ENCODE peak calls at places on chromosomes 3 and 15, in four cellular contexts. J is fibroblast of lung, C is endothelial cell of umbilical vein, D is GM23338. K is an unnamed sample.

GRCh38 chr15:37038036-37038715 is 62.2 kb downstream of the MEIS2 start:
- DNase-seq in C (no peak), J (peak; percentile 39), D (no peak), K (no peak)

GRCh38 chr3:126548556-126549466 is 9.9 kb downstream of the C3orf22 start:
- DNase-seq in C (no peak), D (no peak), J (no peak), K (no peak)

GRCh38 chr3:10361375-10361774 is 40.5 kb upstream of the SEC13 start:
- DNase-seq in C (no peak), D (no peak), J (no peak), K (no peak)

GRCh38 chr3:28615071-28615470 is 266.4 kb upstream of the AZI2 start:
- DNase-seq in J (no peak), D (no peak), C (no peak), K (no peak)

GRCh38 chr3:45896956-45897355 is 10.6 kb downstream of the CCR9 start:
- DNase-seq in C (no peak), D (no peak), J (peak; percentile 75), K (no peak)

GRCh38 chr3:115486880-115487279 is 136.4 kb upstream of the GAP43 start:
- DNase-seq in C (no peak), D (peak; percentile 16), J (no peak), K (no peak)

GRCh38 chr3:21938267-21938681 is 187.3 kb upstream of the ZNF385D start:
- DNase-seq in D (no peak), C (no peak), J (no peak), K (no peak)

GRCh38 chr15:35448294-35448693 is 97.7 kb downstream of the DPH6 start:
- DNase-seq in D (no peak), C (no peak), J (peak; percentile 53), K (no peak)

GRCh38 chr15:31574761-31575160 is 248.1 kb downstream of the KLF13 start:
- DNase-seq in C (no peak), J (no peak), D (peak; percentile 19), K (peak; percentile 60)

GRCh38 chr15:98177950-98178848 is 217.7 kb downstream of the ARRDC4 start:
- DNase-seq in C (peak; percentile 53), J (peak; percentile 71), D (peak; percentile 80), K (peak; percentile 86)

GRCh38 chr3:184328516-184328915 is 8.9 kb upstream of the FAM131A start:
- DNase-seq in C (no peak), J (no peak), D (no peak), K (no peak)

GRCh38 chr3:124916837-124917409 is 17.6 kb downstream of the MUC13 start:
- DNase-seq in C (peak; percentile 9), D (no peak), J (no peak), K (no peak)

GRCh38 chr15:86493884-86494283 is 414.2 kb downstream of the AGBL1 start:
- DNase-seq in D (no peak), C (no peak), J (no peak), K (no peak)

GRCh38 chr15:86494475-86494874 is 414.8 kb downstream of the AGBL1 start:
- DNase-seq in C (no peak), J (no peak), D (no peak), K (no peak)

GRCh38 chr15:86491118-86491517 is 411.4 kb downstream of the AGBL1 start:
- DNase-seq in D (no peak), J (no peak), C (no peak), K (no peak)

GRCh38 chr15:86489992-86490391 is 410.3 kb downstream of the AGBL1 start:
- DNase-seq in J (no peak), D (no peak), C (no peak), K (no peak)
- H2AFZ ChIP-seq in J (no peak overlapping the region), D (no peak overlapping the region), C (no peak overlapping the region), K (no peak overlapping the region)

GRCh38 chr15:39172380-39173281 is 408.2 kb upstream of the THBS1 start:
- DNase-seq in D (no peak), C (peak; percentile 50), J (peak; percentile 73), K (peak; percentile 12)

GRCh38 chr15:39173426-39173825 is 407.5 kb upstream of the THBS1 start:
- DNase-seq in D (no peak), J (no peak), C (no peak), K (no peak)

GRCh38 chr15:39174332-39174731 is 406.5 kb upstream of the THBS1 start:
- DNase-seq in C (no peak), D (no peak), J (no peak), K (no peak)

GRCh38 chr15:39167114-39168058 is 413.5 kb upstream of the THBS1 start:
- DNase-seq in J (no peak), D (no peak), C (no peak), K (no peak)

GRCh38 chr15:39171944-39172368 is 408.9 kb upstream of the THBS1 start:
- DNase-seq in J (peak; percentile 98), D (peak; percentile 94), C (peak; percentile 99), K (peak; percentile 86)
- H2AFZ ChIP-seq in J (peak overlapping the region; percentile 33), D (peak overlapping the region; percentile 75), C (no peak overlapping the region), K (peak overlapping the region; percentile 92)

DNA sequence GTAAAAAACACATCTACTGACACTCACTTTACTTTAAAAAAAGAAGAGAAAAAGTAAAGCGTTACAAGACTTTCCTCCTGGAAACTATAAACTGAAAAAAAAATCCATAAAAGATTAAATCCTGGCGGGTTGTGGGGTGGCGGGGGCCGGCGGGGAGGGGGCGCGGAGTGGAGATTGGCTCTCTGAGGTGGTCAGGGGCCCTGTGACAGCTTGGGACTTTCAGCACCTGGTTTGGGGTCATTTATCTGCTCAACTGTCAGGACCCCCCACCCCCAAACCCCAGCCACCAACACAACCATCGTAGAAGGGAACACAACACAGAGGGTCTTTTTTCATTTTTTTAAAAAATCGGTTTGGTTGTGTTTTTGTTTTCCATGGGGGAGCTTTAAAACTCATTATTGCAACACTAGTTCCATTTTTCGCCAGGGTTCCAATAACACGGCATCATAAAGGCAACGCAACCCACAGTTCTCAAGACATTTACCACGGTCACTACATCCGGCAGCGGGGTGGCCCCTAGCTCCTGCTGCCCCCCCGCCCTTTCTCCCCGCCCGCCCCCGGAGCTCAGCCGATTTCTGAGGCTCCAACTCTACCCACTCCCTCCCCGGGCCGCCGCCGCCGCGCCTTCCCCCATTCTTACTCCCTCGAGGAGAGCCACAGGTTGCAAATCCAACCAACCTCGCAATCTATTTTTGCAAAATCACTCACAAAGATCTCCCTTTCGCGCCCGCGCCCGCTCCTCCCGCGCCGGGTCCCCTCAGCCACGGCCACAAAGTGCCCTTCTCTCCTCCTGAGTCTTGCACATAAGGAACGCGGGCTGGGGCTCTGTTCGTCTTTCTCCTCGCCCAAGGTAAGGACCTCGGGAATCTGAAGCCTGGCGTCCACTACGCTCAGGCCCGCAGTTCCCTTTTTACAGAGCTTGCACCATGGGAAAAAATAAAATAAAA is 1.8 kb downstream of the BCL6 start:
- DNase-seq in C (peak; percentile 39), J (peak; percentile 75), D (peak; percentile 48), K (peak; percentile 58)
- H2AFZ ChIP-seq in C (peak overlapping the region; percentile 80), J (no peak overlapping the region), D (no peak overlapping the region), K (no peak overlapping the region)

GRCh38 chr15:74531144-74531811 is 9.7 kb upstream of the ARID3B start:
- DNase-seq in C (no peak), J (peak; percentile 69), D (peak; percentile 95), K (peak; percentile 54)
- H2AFZ ChIP-seq in C (no peak overlapping the region), J (no peak overlapping the region), D (no peak overlapping the region), K (no peak overlapping the region)

GRCh38 chr3:64088408-64089136 is 65.3 kb upstream of the PSMD6 start:
- DNase-seq in D (no peak), C (no peak), J (no peak), K (no peak)

GRCh38 chr3:64083588-64083974 is 60.3 kb upstream of the PSMD6 start:
- DNase-seq in D (peak; percentile 22), C (no peak), J (no peak), K (no peak)

GRCh38 chr3:64082917-64083587 is 59.8 kb upstream of the PSMD6 start:
- DNase-seq in D (no peak), C (no peak), J (peak; percentile 60), K (no peak)

GRCh38 chr3:64084640-64085039 is 61.3 kb upstream of the PSMD6 start:
- DNase-seq in C (no peak), J (peak; percentile 24), D (no peak), K (no peak)

GRCh38 chr3:64086479-64086878 is 63.2 kb upstream of the PSMD6 start:
- DNase-seq in J (no peak), D (no peak), C (no peak), K (no peak)
- H2AFZ ChIP-seq in J (no peak overlapping the region), D (peak overlapping the region; percentile 52), C (no peak overlapping the region), K (no peak overlapping the region)

DNA sequence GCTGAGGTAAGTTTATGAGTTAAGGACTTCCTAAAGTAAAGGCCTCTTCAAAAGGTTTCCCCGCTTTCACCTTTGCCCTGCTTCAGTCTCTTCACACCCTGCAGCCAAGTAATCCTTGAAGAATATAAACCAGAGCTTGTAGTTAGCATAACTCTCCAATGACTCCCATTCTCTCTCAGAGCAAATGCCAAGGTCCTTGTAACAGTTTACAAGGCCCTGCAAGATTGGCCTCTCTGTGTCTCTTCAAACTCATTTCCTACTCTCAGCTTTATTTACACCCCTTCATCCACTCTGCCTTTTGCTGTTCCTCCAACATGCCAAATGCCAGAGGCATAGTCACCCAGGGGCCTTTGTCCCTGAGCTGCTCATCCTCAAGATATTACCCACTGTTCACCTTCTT is 60.5 kb upstream of the MME start:
- DNase-seq in C (no peak), D (no peak), J (peak; percentile 40), K (no peak)
- H2AFZ ChIP-seq in C (no peak overlapping the region), D (peak overlapping the region; percentile 84), J (no peak overlapping the region), K (no peak overlapping the region)

GRCh38 chr3:112377418-112378071 is 44.6 kb downstream of the CD200 start:
- DNase-seq in C (no peak), J (peak; percentile 64), D (peak; percentile 38), K (no peak)

GRCh38 chr3:112384769-112385168 is 51.8 kb downstream of the CD200 start:
- DNase-seq in D (no peak), J (no peak), C (no peak), K (no peak)

GRCh38 chr3:112378989-112379692 is 46.2 kb downstream of the CD200 start:
- DNase-seq in C (no peak), D (peak; percentile 24), J (peak; percentile 97), K (no peak)

GRCh38 chr3:112381673-112382542 is 49.0 kb downstream of the CD200 start:
- DNase-seq in J (no peak), C (no peak), D (no peak), K (no peak)

DNA sequence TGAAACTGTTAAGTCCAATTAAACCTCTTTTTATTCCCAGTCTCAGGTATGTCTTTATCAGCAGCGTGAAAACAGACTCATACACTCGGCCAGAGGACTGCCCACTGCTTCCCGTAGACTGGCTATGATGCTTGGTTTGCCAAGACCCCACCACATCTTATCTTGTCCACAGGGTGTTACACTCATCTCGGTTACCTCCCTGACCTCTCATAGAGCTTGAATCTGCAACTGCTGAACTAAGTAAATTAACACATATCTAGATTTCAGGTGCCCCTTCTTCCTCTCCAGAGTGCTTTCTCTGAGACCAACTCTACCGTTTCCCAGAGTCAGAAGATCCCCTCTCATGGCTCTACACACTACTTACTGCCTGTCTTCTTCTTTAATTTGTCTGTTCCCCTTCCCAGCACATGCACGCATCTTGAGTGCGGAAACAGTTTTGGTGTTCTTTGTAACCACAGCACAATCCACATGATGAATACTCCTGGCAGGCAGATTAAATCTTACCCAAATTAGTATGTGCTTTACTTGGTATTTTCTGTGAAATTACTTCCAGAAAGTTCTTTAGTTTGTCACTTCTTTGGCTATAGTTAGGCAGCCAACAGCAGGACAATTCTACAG is 49.7 kb downstream of the CD200 start:
- DNase-seq in D (no peak), J (no peak), C (no peak), K (no peak)
- H2AFZ ChIP-seq in D (peak overlapping the region; percentile 72), J (no peak overlapping the region), C (no peak overlapping the region), K (peak overlapping the region; percentile 57)